ENCODE peak calls at places on chromosomes 7 and 10, in four cellular contexts. K is left ventricle myocardium inferior, O is GM12864, M is cardiac fibroblast. Q is an unnamed sample.

GRCh38 chr10:64594072-64594471 is 1072.9 kb downstream of the REEP3 start:
- DNase-seq in K (no peak), M (no peak), O (no peak), Q (no peak)

GRCh38 chr7:149799397-149800168 is 26.2 kb upstream of the ZNF467 start:
- DNase-seq in K (peak), M (no peak), O (peak), Q (peak)

GRCh38 chr10:11009471-11010308 is 8.0 kb upstream of the CELF2 start:
- DNase-seq in O (no peak), M (peak), K (no peak), Q (no peak)

GRCh38 chr10:102117391-102118159 is 2.6 kb downstream of the LDB1 start:
- DNase-seq in K (peak), M (peak), O (no peak), Q (no peak)

GRCh38 chr7:102836977-102837376 is 75.8 kb upstream of the LRRC17 start:
- DNase-seq in K (no peak), M (no peak), O (no peak), Q (no peak)

GRCh38 chr10:63164045-63164722 is 31.1 kb downstream of the NRBF2 start:
- DNase-seq in M (peak), O (no peak), K (no peak), Q (no peak)

GRCh38 chr10:125407000-125407502 is 246.7 kb upstream of the CTBP2 start:
- DNase-seq in M (peak), O (no peak), K (no peak), Q (no peak)

GRCh38 chr7:30029696-30030095 is 1.5 kb downstream of the PLEKHA8 start:
- DNase-seq in O (no peak), M (peak), K (no peak), Q (peak)

GRCh38 chr7:132687981-132688383 is 111.7 kb upstream of the PLXNA4 start:
- DNase-seq in M (no peak), K (no peak), O (no peak), Q (no peak)

GRCh38 chr7:70870349-70870748 is 261.6 kb upstream of the GALNT17 start:
- DNase-seq in M (no peak), O (no peak), K (no peak), Q (no peak)

GRCh38 chr10:52631648-52632047 is 140.9 kb downstream of the MBL2 start:
- DNase-seq in O (no peak), M (no peak), K (no peak), Q (no peak)

GRCh38 chr7:122310119-122311021 is 5.8 kb upstream of the FEZF1 start:
- DNase-seq in O (no peak), K (no peak), M (no peak), Q (no peak)

GRCh38 chr7:150927157-150927953 is 50.8 kb downstream of the KCNH2 start:
- DNase-seq in M (no peak), O (no peak), K (no peak), Q (no peak)

GRCh38 chr7:150924256-150924851 is 53.8 kb downstream of the KCNH2 start:
- DNase-seq in K (no peak), O (no peak), M (no peak), Q (no peak)

GRCh38 chr7:150926066-150926465 is 52.1 kb downstream of the KCNH2 start:
- DNase-seq in M (no peak), K (no peak), O (no peak), Q (no peak)

GRCh38 chr7:150931199-150931869 is 46.8 kb downstream of the KCNH2 start:
- DNase-seq in K (no peak), M (no peak), O (no peak), Q (no peak)

GRCh38 chr7:150927954-150928340 is 50.2 kb downstream of the KCNH2 start:
- DNase-seq in O (no peak), M (peak), K (no peak), Q (no peak)
- TF ChIP-seq CTCF in O (no peak), M (peak), K (no peak), Q (no peak)

GRCh38 chr7:115747174-115747573 is 283.4 kb downstream of the TFEC start:
- DNase-seq in O (no peak), K (no peak), M (no peak), Q (no peak)

GRCh38 chr7:115754226-115754625 is 276.3 kb downstream of the TFEC start:
- DNase-seq in O (no peak), K (no peak), M (no peak), Q (no peak)

GRCh38 chr7:115749924-115750323 is 280.6 kb downstream of the TFEC start:
- DNase-seq in M (no peak), K (no peak), O (no peak), Q (no peak)

GRCh38 chr7:115748123-115748738 is 282.3 kb downstream of the TFEC start:
- DNase-seq in O (no peak), K (no peak), M (no peak), Q (no peak)
- TF ChIP-seq CTCF in O (no peak), K (peak), M (no peak), Q (no peak)

GRCh38 chr7:107966701-107967100 is 36.3 kb downstream of the LAMB1 start:
- DNase-seq in M (peak), O (no peak), K (peak), Q (no peak)
- TF ChIP-seq CTCF in M (peak), O (no peak), K (peak), Q (no peak)

GRCh38 chr7:121132940-121133339 is 144.4 kb downstream of the CPED1 start:
- DNase-seq in M (no peak), O (no peak), K (no peak), Q (no peak)

GRCh38 chr7:121126201-121126600 is 137.7 kb downstream of the CPED1 start:
- DNase-seq in K (no peak), M (no peak), O (no peak), Q (no peak)

GRCh38 chr7:121123028-121123427 is 134.5 kb downstream of the CPED1 start:
- DNase-seq in M (no peak), O (no peak), K (no peak), Q (no peak)

GRCh38 chr7:121126801-121127534 is 138.5 kb downstream of the CPED1 start:
- DNase-seq in M (peak), K (no peak), O (no peak), Q (no peak)
- TF ChIP-seq CTCF in M (peak), K (peak), O (no peak), Q (no peak)

GRCh38 chr7:139058963-139059362 is 23.1 kb upstream of the ZC3HAV1L start:
- DNase-seq in M (peak), O (no peak), K (no peak), Q (no peak)
- TF ChIP-seq CTCF in M (no peak), O (no peak), K (no peak), Q (no peak)

GRCh38 chr10:104277785-104278184 is 8.8 kb downstream of the GSTO2 start:
- DNase-seq in K (no peak), M (no peak), O (no peak), Q (no peak)

GRCh38 chr10:104273899-104274575 is 5.1 kb downstream of the GSTO2 start:
- DNase-seq in M (peak), K (no peak), O (no peak), Q (no peak)

GRCh38 chr10:104276192-104276591 is 7.2 kb downstream of the GSTO2 start:
- DNase-seq in M (no peak), K (no peak), O (no peak), Q (no peak)

GRCh38 chr10:104273291-104273690 is 4.3 kb downstream of the GSTO2 start:
- DNase-seq in O (no peak), M (peak), K (no peak), Q (no peak)

DNA sequence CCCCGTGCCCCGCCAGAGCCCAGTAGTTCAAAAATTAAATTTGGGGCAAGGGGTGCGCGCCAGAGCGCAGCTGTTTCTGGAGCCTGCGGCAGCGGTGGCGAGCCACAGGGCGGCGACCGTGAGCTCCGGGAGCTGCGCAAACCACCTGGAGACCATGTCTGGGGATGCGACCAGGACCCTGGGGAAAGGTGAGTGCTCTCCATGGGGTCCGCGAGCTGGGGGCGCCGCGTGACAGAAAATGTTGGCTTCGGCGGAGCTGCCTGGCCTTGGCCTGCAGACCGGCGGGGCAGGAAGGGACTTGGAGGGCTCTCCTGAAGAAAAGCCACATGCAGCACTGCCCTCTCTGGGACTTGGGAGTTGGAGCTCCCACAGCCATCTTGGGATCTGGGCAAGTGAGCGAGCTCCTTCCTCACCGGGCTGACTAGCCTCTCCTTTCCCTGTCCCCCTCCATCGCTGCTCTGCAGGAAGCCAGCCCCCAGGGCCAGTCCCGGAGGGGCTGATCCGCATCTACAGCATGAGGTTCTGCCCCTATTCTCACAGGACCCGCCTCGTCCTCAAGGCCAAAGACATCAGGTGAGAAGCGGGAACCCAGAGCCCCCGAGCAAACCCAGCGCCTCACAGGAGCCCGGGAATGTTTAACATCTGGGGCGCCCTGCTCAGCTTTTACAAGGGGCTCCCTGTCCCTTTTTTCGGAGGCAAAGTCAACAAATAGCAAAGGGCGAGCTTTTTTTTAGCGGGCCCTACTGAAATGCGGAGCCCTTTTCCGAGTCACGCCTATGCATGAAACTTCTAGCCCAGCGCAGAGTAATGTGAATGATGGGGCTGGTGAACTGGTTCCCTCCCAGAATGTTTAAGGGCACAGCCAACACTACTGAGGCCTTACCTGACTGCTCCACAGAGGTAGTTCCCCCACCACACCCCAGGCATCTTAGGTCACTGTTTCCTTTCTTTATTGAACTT is 6.1 kb downstream of the GSTO2 start:
- DNase-seq in K (no peak), O (no peak), M (peak), Q (peak)
- TF ChIP-seq CTCF in K (peak), O (peak), M (peak), Q (peak)

DNA sequence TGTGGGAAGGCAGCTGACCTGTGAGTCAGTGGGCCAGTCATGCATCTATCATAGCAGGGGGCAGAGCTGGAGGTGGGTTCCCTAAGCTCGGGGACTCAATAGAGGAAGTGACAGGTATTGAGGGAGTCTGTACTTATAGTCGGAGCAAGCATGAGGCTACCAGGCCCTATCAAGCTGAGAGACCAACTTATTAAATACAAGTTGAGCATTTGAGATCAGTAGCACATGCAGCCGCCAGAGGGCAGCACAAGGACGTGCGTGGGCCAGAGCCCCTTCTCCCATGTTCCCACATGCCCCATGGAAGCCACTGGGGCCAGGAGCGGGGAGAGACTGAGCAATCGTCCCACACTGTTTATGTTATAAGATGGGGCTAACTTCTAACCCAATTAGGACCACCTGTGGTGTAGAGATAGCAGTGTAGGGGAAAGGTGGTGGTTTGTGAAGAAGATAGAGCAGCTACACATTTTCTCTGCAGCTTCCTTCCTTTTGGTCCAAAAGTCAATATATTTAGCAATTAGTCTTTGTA is 13.0 kb upstream of the STK31 start:
- DNase-seq in M (peak), O (no peak), K (peak), Q (peak)
- TF ChIP-seq CTCF in M (peak), O (peak), K (peak), Q (peak)

DNA sequence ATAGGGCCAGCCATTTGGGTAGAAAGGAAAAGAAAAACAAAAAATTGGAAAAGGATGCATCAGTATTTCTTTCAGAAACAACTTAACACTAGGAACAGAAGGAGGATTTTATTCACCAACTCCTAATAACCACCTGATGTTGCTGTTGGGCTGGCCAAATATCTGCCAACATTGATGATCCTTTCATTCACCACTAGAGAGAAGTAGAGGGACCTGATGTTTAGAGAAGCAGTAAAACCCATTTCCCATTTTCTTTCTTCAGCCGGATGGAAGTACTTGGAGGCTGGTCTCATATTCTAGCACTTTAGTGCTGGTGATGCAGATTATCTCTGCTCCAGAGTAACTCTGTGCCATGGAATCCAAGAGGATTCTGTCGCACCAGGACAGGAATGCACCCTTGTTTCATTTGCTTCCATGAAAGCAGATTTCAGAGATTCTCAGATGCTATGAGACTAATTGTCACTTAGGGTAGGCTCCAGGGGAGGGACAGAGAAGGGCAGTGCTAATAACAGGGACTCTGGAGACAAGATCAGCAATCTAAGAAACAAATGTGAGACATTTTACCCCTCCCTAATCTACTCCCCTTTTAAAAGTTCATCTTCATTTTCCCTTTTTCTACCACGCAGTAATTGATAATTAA is 3.1 kb downstream of the KLLN start:
- DNase-seq in K (no peak), M (peak), O (peak), Q (peak)
- TF ChIP-seq CTCF in K (peak), M (peak), O (peak), Q (peak)